ENCODE peak calls at places on chromosomes 12 and 14, in nine cellular contexts. R is keratinocyte; E is AG10803; T is brain microvascular endothelial cell; H is CD8-positive, alpha-beta T cell; Y is GM12878; D is A549; O is fibroblast of pulmonary artery; A is HepG2. M is an unnamed sample.

GRCh38 chr12:8563383-8563782 is 22.7 kb upstream of the CLEC4E start:
- DNase-seq in A (no peak), Y (no peak), D (no peak), H (no peak), R (no peak), O (no peak), E (no peak), T (no peak), M (no peak)

GRCh38 chr14:68637106-68638021 is 155.5 kb downstream of the ZFP36L1 start:
- DNase-seq in A (no peak), H (no peak), R (no peak), T (peak), O (peak), D (no peak), E (peak), Y (no peak), M (peak)

GRCh38 chr14:68807148-68807600 is 14.3 kb upstream of the ZFP36L1 start:
- DNase-seq in H (no peak), Y (no peak), T (no peak), D (peak), A (peak), R (no peak), E (peak), O (peak), M (peak)

GRCh38 chr14:77421241-77421640 is 2.1 kb downstream of the NOXRED1 start:
- DNase-seq in A (no peak), O (peak), D (no peak), T (no peak), Y (no peak), E (peak), H (no peak), R (no peak), M (peak)

GRCh38 chr12:25882266-25882665 is 76.2 kb upstream of the RASSF8 start:
- DNase-seq in D (no peak), A (no peak), E (no peak), H (no peak), T (no peak), Y (no peak), O (no peak), R (no peak), M (no peak)

GRCh38 chr12:69688496-69689427 is 10.3 kb downstream of the BEST3 start:
- DNase-seq in A (peak), H (peak), R (peak), T (peak), O (peak), E (peak), D (peak), Y (no peak), M (peak)

GRCh38 chr14:23454445-23454856 is 15.1 kb upstream of the NGDN start:
- DNase-seq in O (no peak), T (no peak), R (no peak), E (no peak), D (no peak), Y (no peak), A (peak), H (no peak), M (no peak)

GRCh38 chr14:74308695-74309094 is 6.0 kb upstream of the ABCD4 start:
- DNase-seq in T (no peak), H (no peak), O (no peak), Y (no peak), D (no peak), R (no peak), E (no peak), A (no peak), M (no peak)

GRCh38 chr12:12210983-12211382 is 55.9 kb downstream of the LRP6 start:
- DNase-seq in H (peak), A (no peak), T (no peak), R (no peak), O (no peak), D (no peak), Y (no peak), E (no peak), M (no peak)

GRCh38 chr14:99261916-99262787 is 9.8 kb downstream of the BCL11B start:
- DNase-seq in T (no peak), Y (no peak), R (no peak), O (no peak), A (no peak), D (no peak), E (no peak), H (peak), M (no peak)
- H3K4me3 ChIP-seq in T (no peak), Y (no peak), R (peak), O (no peak), A (no peak), D (no peak), E (no peak), H (peak), M (no peak)

GRCh38 chr12:65121049-65121955 is at the start of gene WIF1:
- DNase-seq in D (peak), R (no peak), E (no peak), O (peak), Y (no peak), A (no peak), H (peak), T (no peak), M (peak)
- TF ChIP-seq CTCF in D (peak), R (no peak), E (no peak), O (no peak), Y (peak), A (no peak), H (peak), T (peak), M (peak)

DNA sequence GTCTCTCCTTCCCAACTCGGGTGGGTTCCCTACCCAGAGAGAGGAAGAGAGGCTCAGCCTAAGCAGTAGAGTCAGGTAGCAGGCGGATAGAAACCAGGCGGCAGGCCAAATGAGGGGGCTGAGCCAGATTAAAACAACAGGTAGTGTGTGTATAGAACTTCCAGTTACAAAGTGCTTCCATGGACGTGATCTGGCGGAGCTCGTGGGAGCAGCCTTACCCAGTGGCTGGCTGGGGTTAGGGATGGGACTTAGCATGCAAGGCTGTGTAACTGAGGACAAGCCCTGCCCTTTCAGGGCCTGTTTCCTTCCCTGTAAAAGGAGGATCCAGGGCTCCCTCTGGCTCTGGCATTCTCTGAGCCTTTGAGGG is 8.3 kb downstream of the KRT80 start:
- DNase-seq in H (no peak), Y (no peak), T (no peak), E (no peak), D (no peak), O (no peak), A (no peak), R (no peak), M (no peak)
- H3K4me3 ChIP-seq in H (no peak), Y (no peak), T (no peak), E (no peak), D (no peak), O (no peak), A (no peak), R (no peak), M (no peak)

GRCh38 chr14:55272922-55273321 is 1.7 kb downstream of the FBXO34 start:
- DNase-seq in O (no peak), A (no peak), E (no peak), Y (no peak), T (no peak), R (no peak), D (no peak), H (no peak), M (no peak)

GRCh38 chr14:55271572-55272414 is 572 bp downstream of the FBXO34 start:
- DNase-seq in E (peak), O (peak), H (peak), R (peak), Y (no peak), T (peak), D (peak), A (peak), M (peak)

GRCh38 chr14:55274144-55274543 is 2.9 kb downstream of the FBXO34 start:
- DNase-seq in A (no peak), D (no peak), O (no peak), T (no peak), H (no peak), E (no peak), Y (no peak), R (no peak), M (no peak)

GRCh38 chr14:55272415-55272786 is 1.2 kb downstream of the FBXO34 start:
- DNase-seq in Y (no peak), A (no peak), T (no peak), O (no peak), D (no peak), R (no peak), H (no peak), E (no peak), M (no peak)

GRCh38 chr14:55270832-55271571 is at the start of gene FBXO34:
- DNase-seq in H (peak), O (peak), D (peak), A (peak), E (peak), T (peak), Y (peak), R (peak), M (peak)
- TF ChIP-seq CTCF in H (peak), O (peak), D (peak), A (peak), E (peak), T (peak), Y (peak), R (peak), M (peak)

DNA sequence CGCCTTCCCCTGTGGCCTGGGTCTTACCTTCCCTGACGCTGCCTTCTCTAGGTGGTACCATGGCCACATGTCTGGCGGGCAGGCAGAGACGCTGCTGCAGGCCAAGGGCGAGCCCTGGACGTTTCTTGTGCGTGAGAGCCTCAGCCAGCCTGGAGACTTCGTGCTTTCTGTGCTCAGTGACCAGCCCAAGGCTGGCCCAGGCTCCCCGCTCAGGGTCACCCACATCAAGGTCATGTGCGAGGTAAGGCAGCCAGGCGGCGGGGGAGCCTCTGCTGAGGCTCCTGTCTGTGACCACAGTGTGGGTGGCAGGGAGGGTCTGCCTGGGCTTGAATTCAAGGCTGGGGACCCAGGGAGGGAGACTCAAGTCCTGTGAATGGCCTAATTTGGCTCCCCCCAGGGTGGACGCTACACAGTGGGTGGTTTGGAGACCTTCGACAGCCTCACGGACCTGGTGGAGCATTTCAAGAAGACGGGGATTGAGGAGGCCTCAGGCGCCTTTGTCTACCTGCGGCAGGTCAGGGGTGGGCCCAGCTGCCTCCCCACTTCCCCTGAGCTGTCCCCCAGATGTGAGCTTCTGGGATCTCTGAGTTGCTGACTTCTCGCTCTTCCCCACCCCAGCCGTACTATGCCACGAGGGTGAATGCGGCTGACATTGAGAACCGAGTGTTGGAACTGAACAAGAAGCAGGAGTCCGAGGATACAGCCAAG is 3.8 kb downstream of the PTPN6 start:
- DNase-seq in E (no peak), O (no peak), H (no peak), T (no peak), D (no peak), A (no peak), R (no peak), Y (no peak), M (no peak)
- H3K4me3 ChIP-seq in E (no peak), O (no peak), H (peak), T (no peak), D (no peak), A (no peak), R (no peak), Y (peak), M (no peak)

DNA sequence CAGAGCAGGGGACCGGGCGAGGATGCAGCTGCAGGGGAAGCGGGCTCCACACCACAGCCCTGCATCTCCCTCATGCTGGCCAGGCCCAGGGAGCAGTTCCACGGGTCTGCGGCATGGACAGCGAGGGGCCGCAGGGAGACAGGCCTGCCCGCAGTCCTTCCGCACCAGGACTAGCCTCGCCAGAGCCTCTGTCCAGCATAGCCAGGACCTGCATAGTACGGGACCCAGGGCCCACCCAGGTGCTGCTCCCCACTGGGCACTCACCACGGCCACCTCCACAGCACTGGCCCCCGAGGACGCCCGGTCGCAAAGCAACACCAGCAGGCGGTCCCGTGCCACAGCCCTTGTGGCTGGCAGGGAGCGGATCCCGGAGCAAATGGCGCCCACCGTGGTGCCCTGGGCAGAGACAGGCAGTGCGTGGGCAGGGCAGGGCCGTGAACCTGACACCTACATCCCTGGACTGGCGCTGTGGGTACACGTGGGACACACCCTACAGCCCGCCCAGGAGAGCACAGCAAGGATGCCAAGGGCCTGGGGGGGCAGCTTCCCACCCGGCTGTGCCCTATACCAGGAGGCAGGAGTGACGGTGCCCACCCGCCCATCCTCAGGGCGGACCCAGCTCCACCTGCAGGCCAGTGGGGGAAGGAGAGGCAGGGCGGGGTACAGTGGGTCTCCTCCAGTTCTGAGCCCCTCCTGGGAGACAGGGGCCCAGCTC is 23.8 kb downstream of the JAG2 start:
- DNase-seq in E (no peak), T (no peak), O (no peak), D (no peak), Y (no peak), H (no peak), A (no peak), R (no peak), M (no peak)
- TF ChIP-seq CTCF in E (no peak), T (peak), O (no peak), D (no peak), Y (no peak), H (no peak), A (peak), R (no peak), M (no peak)

GRCh38 chr12:13986031-13986430 is 4.6 kb upstream of the GRIN2B start:
- DNase-seq in H (no peak), E (no peak), T (no peak), D (no peak), Y (no peak), R (no peak), O (no peak), A (no peak), M (no peak)

GRCh38 chr12:13981296-13981962 is at the start of gene GRIN2B:
- DNase-seq in O (no peak), E (no peak), A (no peak), R (no peak), T (no peak), Y (no peak), D (peak), H (no peak), M (no peak)

GRCh38 chr12:13976880-13977279 is 4.5 kb downstream of the GRIN2B start:
- DNase-seq in E (no peak), Y (no peak), D (no peak), T (no peak), R (no peak), H (no peak), O (no peak), A (no peak), M (no peak)

GRCh38 chr12:13980548-13981295 is 680 bp downstream of the GRIN2B start:
- DNase-seq in Y (no peak), R (no peak), A (no peak), H (no peak), T (no peak), O (no peak), E (no peak), D (peak), M (no peak)

GRCh38 chr12:13982010-13982409 is 608 bp upstream of the GRIN2B start:
- DNase-seq in E (no peak), A (no peak), H (no peak), O (no peak), T (no peak), R (no peak), D (peak), Y (no peak), M (no peak)
- H3K4me3 ChIP-seq in E (no peak), A (no peak), H (no peak), O (no peak), T (no peak), R (no peak), D (peak), Y (no peak), M (no peak)

GRCh38 chr14:35940291-35940690 is 114.2 kb downstream of the BRMS1L start:
- DNase-seq in H (no peak), E (no peak), A (no peak), D (no peak), Y (peak), T (no peak), O (no peak), R (no peak), M (no peak)

GRCh38 chr14:35949933-35950332 is 123.8 kb downstream of the BRMS1L start:
- DNase-seq in O (peak), E (no peak), H (no peak), Y (no peak), D (peak), A (peak), T (no peak), R (no peak), M (no peak)

DNA sequence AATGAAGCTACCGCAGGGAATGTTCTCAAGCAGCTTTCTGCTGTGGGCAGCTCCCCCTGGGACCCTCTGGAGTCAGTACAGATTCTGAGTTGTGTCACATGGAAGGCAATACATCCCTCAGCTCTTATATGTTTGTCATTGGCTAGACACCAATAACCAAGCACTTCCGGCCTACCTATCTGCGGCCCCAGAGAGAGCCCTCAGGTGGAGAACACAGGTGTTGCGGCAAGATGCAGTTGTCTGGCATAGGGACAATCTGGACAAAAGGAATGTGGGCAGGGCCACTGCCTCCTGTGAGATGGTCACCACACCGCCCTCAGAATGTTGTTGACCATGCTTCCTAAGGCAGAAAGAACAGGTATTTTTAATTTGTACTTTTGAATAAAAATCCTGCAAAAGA is 118.7 kb downstream of the BRMS1L start:
- DNase-seq in Y (no peak), R (no peak), D (peak), H (no peak), O (no peak), E (no peak), A (peak), T (no peak), M (no peak)
- TF ChIP-seq CTCF in Y (peak), R (peak), D (peak), H (no peak), O (no peak), E (no peak), A (peak), T (peak), M (no peak)

M was measured in foreskin fibroblast.